ENCODE peak calls at places on chromosomes 1 and 21, in five cellular contexts. P, E, Y, V and X are unnamed samples.

GRCh38 chr1:201383647-201384405 is 6.3 kb upstream of the TNNT2 start:
- DNase-seq in P (no peak), Y (no peak), V (no peak), E (no peak), X (no peak)

GRCh38 chr1:206967096-206967851 is 3.0 kb downstream of the FCAMR start:
- DNase-seq in Y (no peak), E (no peak), P (no peak), V (no peak), X (no peak)

GRCh38 chr1:3714284-3714741 is 37.9 kb upstream of the CCDC27 start:
- DNase-seq in Y (no peak), P (no peak), V (no peak), E (no peak), X (no peak)

GRCh38 chr1:156540955-156541354 is 31.4 kb downstream of the IQGAP3 start:
- DNase-seq in P (no peak), V (no peak), Y (no peak), E (no peak), X (no peak)

GRCh38 chr1:66769512-66770229 is 17.4 kb downstream of the DYNLT5 start:
- DNase-seq in V (no peak), Y (no peak), P (no peak), E (no peak), X (no peak)

GRCh38 chr1:162475089-162475488 is 22.5 kb upstream of the UHMK1 start:
- DNase-seq in Y (no peak), V (peak), P (no peak), E (no peak), X (no peak)

GRCh38 chr1:161505892-161506173 is 576 bp downstream of the FCGR2A start:
- DNase-seq in Y (no peak), V (no peak), P (no peak), E (no peak), X (no peak)

GRCh38 chr1:153615406-153615805 is 719 bp downstream of the S100A14 start:
- DNase-seq in E (no peak), P (no peak), Y (no peak), V (no peak), X (no peak)

GRCh38 chr1:64499966-64500365 is 30.0 kb downstream of the CACHD1 start:
- DNase-seq in E (no peak), P (no peak), Y (no peak), V (no peak), X (no peak)

GRCh38 chr21:37383784-37384311 is 17.3 kb downstream of the DYRK1A start:
- DNase-seq in P (no peak), E (no peak), V (no peak), Y (no peak), X (no peak)

GRCh38 chr1:37434292-37434907 is 40.0 kb upstream of the ZC3H12A start:
- DNase-seq in Y (peak), V (no peak), P (peak), E (peak), X (peak)

GRCh38 chr1:116462722-116463121 is 89.7 kb downstream of the ATP1A1 start:
- DNase-seq in E (no peak), P (no peak), Y (no peak), V (no peak), X (no peak)

GRCh38 chr1:116465845-116466685 is 93.0 kb downstream of the ATP1A1 start:
- DNase-seq in Y (no peak), V (no peak), P (no peak), E (no peak), X (no peak)

GRCh38 chr1:116465477-116465844 is 92.4 kb downstream of the ATP1A1 start:
- DNase-seq in V (no peak), E (no peak), P (no peak), Y (no peak), X (no peak)

GRCh38 chr1:116461723-116462122 is 88.7 kb downstream of the ATP1A1 start:
- DNase-seq in V (no peak), Y (no peak), E (no peak), P (no peak), X (no peak)

GRCh38 chr1:116463730-116464129 is 90.7 kb downstream of the ATP1A1 start:
- DNase-seq in V (no peak), P (no peak), Y (no peak), E (no peak), X (no peak)
- TF ChIP-seq POLR2AphosphoS5 in V (no peak), P (no peak), Y (no peak), E (no peak), X (no peak)

GRCh38 chr21:46003575-46004007 is 22.0 kb downstream of the COL6A1 start:
- DNase-seq in V (peak), Y (peak), E (no peak), P (no peak), X (no peak)
- TF ChIP-seq POLR2AphosphoS5 in V (no peak), Y (no peak), E (no peak), P (no peak), X (no peak)

DNA sequence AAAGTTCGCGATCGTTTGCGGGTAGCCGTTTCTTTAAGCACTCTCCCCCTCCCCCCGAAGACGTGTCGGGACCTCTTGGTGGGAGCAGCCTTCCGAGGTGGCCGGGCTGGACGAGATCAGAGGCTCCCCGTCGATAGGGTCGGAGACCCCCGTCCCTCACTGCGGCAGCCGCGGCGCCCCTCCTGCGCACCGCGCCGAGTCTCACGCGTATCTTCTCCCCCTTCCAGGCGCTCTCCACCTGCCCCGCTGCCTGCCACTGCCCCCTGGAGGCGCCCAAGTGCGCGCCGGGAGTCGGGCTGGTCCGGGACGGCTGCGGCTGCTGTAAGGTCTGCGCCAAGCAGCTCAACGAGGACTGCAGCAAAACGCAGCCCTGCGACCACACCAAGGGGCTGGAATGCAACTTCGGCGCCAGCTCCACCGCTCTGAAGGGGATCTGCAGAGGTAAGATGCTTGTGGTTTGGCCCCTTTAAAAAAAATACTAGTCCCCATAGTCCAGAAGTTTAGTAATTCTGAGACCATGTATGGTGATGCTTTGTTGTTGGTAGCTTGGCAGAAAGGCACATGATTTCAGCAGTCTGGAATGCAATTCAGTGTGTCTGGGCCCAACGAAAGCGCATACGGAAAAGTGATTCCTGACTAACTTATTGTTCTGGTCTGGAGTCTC is 709 bp downstream of the CCN1 start:
- DNase-seq in V (peak), P (peak), E (peak), Y (peak), X (peak)
- TF ChIP-seq POLR2AphosphoS5 in V (peak), P (peak), E (no peak), Y (peak), X (no peak)

GRCh38 chr1:25431495-25432363 is 1.0 kb downstream of the MACO1 start:
- DNase-seq in E (no peak), P (no peak), V (no peak), Y (no peak), X (peak)

GRCh38 chr1:25428475-25429166 is 2.1 kb upstream of the MACO1 start:
- DNase-seq in P (no peak), Y (no peak), V (no peak), E (no peak), X (no peak)

GRCh38 chr1:25430666-25431494 is at the start of gene MACO1:
- DNase-seq in E (peak), Y (peak), P (peak), V (peak), X (peak)

GRCh38 chr1:25432364-25432719 is 1.6 kb downstream of the MACO1 start:
- DNase-seq in E (no peak), P (no peak), V (no peak), Y (no peak), X (no peak)

GRCh38 chr1:25430073-25430665 is 528 bp upstream of the MACO1 start:
- DNase-seq in Y (peak), P (peak), V (peak), E (no peak), X (peak)
- TF ChIP-seq POLR2AphosphoS5 in Y (peak), P (peak), V (peak), E (peak), X (peak)

GRCh38 chr1:224377676-224378006 is 21.0 kb downstream of the CNIH4 start:
- DNase-seq in Y (no peak), P (no peak), E (no peak), V (no peak), X (no peak)

GRCh38 chr1:224378855-224379631 is 22.4 kb downstream of the CNIH4 start:
- DNase-seq in Y (no peak), E (no peak), V (no peak), P (no peak), X (no peak)

GRCh38 chr1:224380003-224380402 is 23.3 kb downstream of the CNIH4 start:
- DNase-seq in E (no peak), Y (no peak), P (no peak), V (no peak), X (no peak)

GRCh38 chr1:224373008-224373590 is 16.4 kb downstream of the CNIH4 start:
- DNase-seq in V (no peak), E (no peak), Y (no peak), P (no peak), X (no peak)

GRCh38 chr1:224375059-224375458 is 18.4 kb downstream of the CNIH4 start:
- DNase-seq in P (no peak), E (no peak), V (no peak), Y (no peak), X (no peak)
- TF ChIP-seq POLR2AphosphoS5 in P (no peak), E (no peak), V (no peak), Y (no peak), X (no peak)

GRCh38 chr1:188281927-188282326 is 1453.2 kb downstream of the PLA2G4A start:
- DNase-seq in Y (no peak), E (no peak), P (no peak), V (no peak), X (no peak)
- TF ChIP-seq POLR2AphosphoS5 in Y (no peak), E (no peak), P (no peak), V (no peak), X (no peak)

GRCh38 chr1:55844322-55844721 is 629.2 kb upstream of the USP24 start:
- DNase-seq in Y (no peak), V (no peak), P (no peak), E (no peak), X (no peak)
- TF ChIP-seq POLR2AphosphoS5 in Y (no peak), V (no peak), P (no peak), E (no peak), X (no peak)

GRCh38 chr1:191608367-191608766 is 549.9 kb upstream of the RGS18 start:
- DNase-seq in Y (no peak), P (no peak), E (no peak), V (no peak), X (no peak)
- TF ChIP-seq POLR2AphosphoS5 in Y (no peak), P (no peak), E (no peak), V (no peak), X (no peak)

GRCh38 chr1:58353168-58353567 is 193.4 kb downstream of the OMA1 start:
- DNase-seq in E (no peak), V (no peak), Y (no peak), P (no peak), X (no peak)

GRCh38 chr1:58358311-58358710 is 188.2 kb downstream of the OMA1 start:
- DNase-seq in P (no peak), E (no peak), V (no peak), Y (no peak), X (no peak)

GRCh38 chr1:58356402-58356801 is 190.1 kb downstream of the OMA1 start:
- DNase-seq in P (no peak), E (no peak), V (no peak), Y (no peak), X (no peak)

DNA sequence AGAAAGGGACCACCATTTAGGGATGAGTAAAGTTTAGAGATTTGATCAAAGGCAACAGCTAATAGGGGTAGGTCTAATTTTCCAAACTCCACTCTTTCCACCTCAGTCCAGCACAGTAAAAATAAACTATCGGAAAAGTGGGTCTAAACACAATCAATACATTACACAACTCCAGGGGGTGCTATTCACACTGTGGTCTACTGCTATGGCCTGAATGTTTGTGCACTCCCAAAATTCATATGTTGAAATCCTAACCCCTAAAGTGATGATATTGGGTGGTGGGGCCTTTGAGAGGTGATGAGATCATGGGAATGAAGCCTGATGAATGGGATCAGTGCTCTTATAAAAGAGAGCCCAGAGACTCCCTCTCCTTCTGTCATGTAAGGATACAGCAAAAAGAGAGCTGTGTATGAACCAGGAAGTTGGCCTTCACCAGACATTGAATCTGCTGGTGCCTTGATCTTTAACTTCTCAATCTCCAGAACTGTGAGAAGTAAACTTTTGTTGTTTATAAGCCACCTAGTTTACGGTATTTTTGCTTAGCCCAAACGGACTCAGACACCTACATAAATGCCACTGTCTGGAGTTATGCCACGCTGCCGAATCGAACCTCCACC is 193.9 kb downstream of the OMA1 start:
- DNase-seq in E (no peak), P (no peak), Y (no peak), V (no peak), X (no peak)
- TF ChIP-seq POLR2AphosphoS5 in E (no peak), P (no peak), Y (no peak), V (no peak), X (no peak)

DNA sequence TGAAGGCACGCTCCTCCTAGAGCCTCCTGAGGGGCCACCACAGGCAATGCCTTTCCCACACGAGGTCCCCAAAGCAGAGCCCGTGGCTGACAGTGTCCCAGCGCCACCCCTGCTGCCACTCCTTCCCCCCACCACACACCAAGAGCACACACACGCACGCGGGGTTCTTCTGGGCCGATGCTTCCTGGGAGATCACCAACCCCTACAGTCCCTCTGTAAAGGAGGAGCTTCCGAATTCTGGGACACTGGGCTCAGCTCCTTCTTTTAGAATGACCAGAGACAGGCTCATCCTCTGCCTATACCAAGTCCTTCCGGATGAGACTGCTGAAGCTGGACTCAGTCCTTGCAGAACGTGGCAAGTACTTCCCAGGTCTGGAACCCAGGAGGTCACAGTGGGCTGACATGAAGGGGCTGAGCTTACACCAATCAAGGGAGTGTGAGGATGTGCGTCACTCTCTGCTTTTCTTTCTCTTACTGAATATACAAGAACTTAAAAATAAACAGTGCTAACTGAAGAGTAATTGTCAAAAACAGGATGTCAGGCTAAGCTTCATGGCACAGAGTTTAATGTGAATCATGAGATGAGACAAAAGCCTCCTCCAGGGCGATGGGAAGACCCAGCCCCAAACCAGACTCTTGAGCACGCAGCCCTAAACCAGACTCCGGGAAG is 12.7 kb downstream of the SSU72 start:
- DNase-seq in P (no peak), E (no peak), Y (no peak), V (no peak), X (no peak)
- TF ChIP-seq POLR2AphosphoS5 in P (no peak), E (no peak), Y (no peak), V (no peak), X (peak)